ENCODE peak calls at places on chromosomes 4 and X, in seven cellular contexts. One of them, this sample, is unnamed.

GRCh38 chr4:139501117-139501516 is 47.2 kb downstream of the RAB33B start:
- DNase-seq in AG20443: peak
- DNase-seq in NCI-H774: no peak
- DNase-seq in effector memory CD4-positive, alpha-beta T cell: no peak
- DNase-seq in IMR-90: no peak
- DNase-seq in iris pigment epithelial cell: no peak
- DNase-seq in iPS-NIHi11: no peak
- DNase-seq in this sample: no peak

GRCh38 chr4:64781737-64782326 is 372.6 kb upstream of the TECRL start:
- DNase-seq in AG20443: peak
- DNase-seq in NCI-H774: no peak
- DNase-seq in effector memory CD4-positive, alpha-beta T cell: no peak
- DNase-seq in IMR-90: peak
- DNase-seq in iris pigment epithelial cell: peak
- DNase-seq in iPS-NIHi11: peak
- DNase-seq in this sample: peak

GRCh38 chrX:30141966-30142365 is 73.4 kb upstream of the MAGEB2 start:
- DNase-seq in AG20443: peak
- DNase-seq in NCI-H774: peak
- DNase-seq in effector memory CD4-positive, alpha-beta T cell: no peak
- DNase-seq in IMR-90: peak
- DNase-seq in iris pigment epithelial cell: peak
- DNase-seq in iPS-NIHi11: peak
- DNase-seq in this sample: peak

GRCh38 chr4:38837849-38838248 is 18.8 kb downstream of the TLR6 start:
- DNase-seq in AG20443: no peak
- DNase-seq in NCI-H774: no peak
- DNase-seq in effector memory CD4-positive, alpha-beta T cell: no peak
- DNase-seq in IMR-90: peak
- DNase-seq in iris pigment epithelial cell: peak
- DNase-seq in iPS-NIHi11: no peak
- DNase-seq in this sample: peak

GRCh38 chrX:51144828-51145442 is 187.7 kb upstream of the NUDT10 start:
- DNase-seq in AG20443: peak
- DNase-seq in NCI-H774: peak
- DNase-seq in effector memory CD4-positive, alpha-beta T cell: no peak
- DNase-seq in IMR-90: peak
- DNase-seq in iris pigment epithelial cell: peak
- DNase-seq in iPS-NIHi11: peak
- DNase-seq in this sample: peak

GRCh38 chr4:73692284-73692683 is 48.1 kb upstream of the CXCL8 start:
- DNase-seq in AG20443: no peak
- DNase-seq in NCI-H774: no peak
- DNase-seq in effector memory CD4-positive, alpha-beta T cell: no peak
- DNase-seq in IMR-90: no peak
- DNase-seq in iris pigment epithelial cell: peak
- DNase-seq in iPS-NIHi11: no peak
- DNase-seq in this sample: peak

GRCh38 chr4:136283973-136284372 is 1248.3 kb downstream of the PCDH18 start:
- DNase-seq in AG20443: no peak
- DNase-seq in NCI-H774: no peak
- DNase-seq in effector memory CD4-positive, alpha-beta T cell: no peak
- DNase-seq in IMR-90: no peak
- DNase-seq in iris pigment epithelial cell: no peak
- DNase-seq in iPS-NIHi11: no peak
- DNase-seq in this sample: no peak

GRCh38 chr4:109969909-109970308 is 57.2 kb downstream of the EGF start:
- DNase-seq in AG20443: no peak
- DNase-seq in NCI-H774: no peak
- DNase-seq in effector memory CD4-positive, alpha-beta T cell: no peak
- DNase-seq in IMR-90: no peak
- DNase-seq in iris pigment epithelial cell: no peak
- DNase-seq in iPS-NIHi11: no peak
- DNase-seq in this sample: no peak

GRCh38 chr4:122450847-122451246 is 5.7 kb downstream of the IL2 start:
- DNase-seq in AG20443: peak
- DNase-seq in NCI-H774: no peak
- DNase-seq in effector memory CD4-positive, alpha-beta T cell: no peak
- DNase-seq in IMR-90: peak
- DNase-seq in iris pigment epithelial cell: peak
- DNase-seq in iPS-NIHi11: peak
- DNase-seq in this sample: peak

GRCh38 chrX:40646489-40647306 is 663 bp downstream of the CXorf38 start:
- DNase-seq in AG20443: peak
- DNase-seq in NCI-H774: no peak
- DNase-seq in effector memory CD4-positive, alpha-beta T cell: no peak
- DNase-seq in IMR-90: peak
- DNase-seq in iris pigment epithelial cell: peak
- DNase-seq in iPS-NIHi11: peak
- DNase-seq in this sample: peak

GRCh38 chr4:710916-711315 is 5.3 kb downstream of the PCGF3 start:
- DNase-seq in AG20443: no peak
- DNase-seq in NCI-H774: no peak
- DNase-seq in effector memory CD4-positive, alpha-beta T cell: no peak
- DNase-seq in IMR-90: no peak
- DNase-seq in iris pigment epithelial cell: no peak
- DNase-seq in iPS-NIHi11: no peak
- DNase-seq in this sample: no peak

GRCh38 chr4:184170996-184171395 is 46.7 kb downstream of the ENPP6 start:
- DNase-seq in AG20443: peak
- DNase-seq in NCI-H774: no peak
- DNase-seq in effector memory CD4-positive, alpha-beta T cell: no peak
- DNase-seq in IMR-90: peak
- DNase-seq in iris pigment epithelial cell: peak
- DNase-seq in iPS-NIHi11: peak
- DNase-seq in this sample: peak

GRCh38 chrX:84865113-84865512 is 138.6 kb upstream of the APOOL start:
- DNase-seq in AG20443: no peak
- DNase-seq in NCI-H774: peak
- DNase-seq in effector memory CD4-positive, alpha-beta T cell: no peak
- DNase-seq in IMR-90: no peak
- DNase-seq in iris pigment epithelial cell: peak
- DNase-seq in iPS-NIHi11: no peak
- DNase-seq in this sample: no peak

GRCh38 chr4:2259541-2260267 is 2.2 kb downstream of the MXD4 start:
- DNase-seq in AG20443: no peak
- DNase-seq in NCI-H774: no peak
- DNase-seq in effector memory CD4-positive, alpha-beta T cell: no peak
- DNase-seq in IMR-90: no peak
- DNase-seq in iris pigment epithelial cell: no peak
- DNase-seq in iPS-NIHi11: no peak
- DNase-seq in this sample: no peak

This sample was measured in ELR.